ENCODE peak calls at places on chromosomes 2 and 18, in four cellular contexts. Q is mesendoderm; L is CD4-positive, alpha-beta memory T cell; M is heart left ventricle. P is an unnamed sample. For H3K4me1, the result is how much of the 10 kb centered on the place peaks cover.

GRCh38 chr2:45990131-45990530 is 307.1 kb upstream of the EPAS1 start:
- DNase-seq in Q (no peak), M (no peak), L (no peak), P (no peak)

GRCh38 chr2:230335864-230336506 is 9.0 kb downstream of the SP140L start:
- DNase-seq in M (no peak), Q (no peak), L (no peak), P (no peak)

GRCh38 chr18:9380571-9381390 is 46.2 kb downstream of the TWSG1 start:
- DNase-seq in M (no peak), L (no peak), Q (no peak), P (no peak)

GRCh38 chr18:24372279-24372678 is 25.3 kb downstream of the OSBPL1A start:
- DNase-seq in L (no peak), Q (no peak), M (no peak), P (no peak)

GRCh38 chr2:96802281-96802595 is 13.8 kb upstream of the CNNM3 start:
- DNase-seq in M (no peak), Q (no peak), L (peak), P (no peak)

GRCh38 chr2:172704072-172704936 is 31.3 kb upstream of the RAPGEF4 start:
- DNase-seq in M (no peak), L (no peak), Q (peak), P (no peak)

GRCh38 chr18:13614701-13615288 is 111.6 kb downstream of the FAM210A start:
- DNase-seq in Q (no peak), L (no peak), M (no peak), P (no peak)

GRCh38 chr2:235577404-235578330 is 83.8 kb downstream of the AGAP1 start:
- DNase-seq in M (no peak), Q (no peak), L (no peak), P (no peak)

GRCh38 chr2:230797515-230798495 is 66.9 kb upstream of the ITM2C start:
- DNase-seq in L (no peak), Q (no peak), M (no peak), P (no peak)

GRCh38 chr2:169464508-169465386 is 14.5 kb upstream of the BBS5 start:
- DNase-seq in M (no peak), L (no peak), Q (no peak), P (no peak)

GRCh38 chr18:48292787-48293409 is 116.3 kb downstream of the ZBTB7C start:
- DNase-seq in M (no peak), L (no peak), Q (no peak), P (no peak)

GRCh38 chr2:201887851-201888451 is 81.6 kb downstream of the CDK15 start:
- DNase-seq in L (no peak), Q (no peak), M (no peak), P (no peak)

GRCh38 chr18:73340135-73340934 is 472.5 kb upstream of the NETO1 start:
- DNase-seq in Q (no peak), M (no peak), L (no peak), P (peak)

GRCh38 chr2:236644067-236644466 is 74.4 kb downstream of the ACKR3 start:
- DNase-seq in L (no peak), M (no peak), Q (no peak), P (no peak)

GRCh38 chr2:217988840-217989204 is 14.0 kb downstream of the TNS1 start:
- DNase-seq in L (no peak), M (peak), Q (peak), P (peak)

GRCh38 chr2:10765914-10766313 is 44.5 kb downstream of the ATP6V1C2 start:
- DNase-seq in L (no peak), Q (no peak), M (no peak), P (no peak)

GRCh38 chr2:221517362-221518121 is 54.6 kb downstream of the EPHA4 start:
- DNase-seq in L (peak), Q (peak), M (peak), P (peak)

GRCh38 chr2:112588611-112589045 is 4.2 kb downstream of the CHCHD5 start:
- DNase-seq in L (no peak), M (no peak), Q (no peak), P (no peak)

GRCh38 chr2:42116195-42117181 is 52.7 kb upstream of the EML4 start:
- DNase-seq in Q (no peak), L (no peak), M (no peak), P (no peak)

GRCh38 chr2:237904806-237905599 is 45.6 kb downstream of the RAMP1 start:
- DNase-seq in L (no peak), Q (no peak), M (no peak), P (peak)

GRCh38 chr2:73297151-73297559 is 3.8 kb upstream of the EGR4 start:
- DNase-seq in Q (no peak), M (no peak), L (no peak), P (no peak)

GRCh38 chr2:137420744-137421143 is 543.5 kb upstream of the HNMT start:
- DNase-seq in Q (peak), M (no peak), L (no peak), P (no peak)

GRCh38 chr2:160680974-160681373 is 187.4 kb upstream of the RBMS1 start:
- DNase-seq in M (no peak), Q (no peak), L (no peak), P (no peak)

GRCh38 chr2:142008135-142008744 is 122.6 kb downstream of the LRP1B start:
- DNase-seq in L (no peak), Q (no peak), M (no peak), P (no peak)

GRCh38 chr18:46712406-46712805 is 44.4 kb downstream of the ST8SIA5 start:
- DNase-seq in M (no peak), Q (no peak), L (no peak), P (no peak)

GRCh38 chr2:9089831-9090230 is 86.3 kb upstream of the MBOAT2 start:
- DNase-seq in L (no peak), M (no peak), Q (no peak), P (no peak)

GRCh38 chr2:30267576-30267975 is 36.2 kb downstream of the LBH start:
- DNase-seq in Q (no peak), M (no peak), L (peak), P (no peak)

GRCh38 chr2:176112375-176113302 is 3.9 kb upstream of the HOXD10 start:
- DNase-seq in Q (no peak), M (no peak), L (no peak), P (no peak)

GRCh38 chr18:62611395-62612241 is 88.8 kb downstream of the ZCCHC2 start:
- DNase-seq in L (no peak), M (peak), Q (no peak), P (no peak)
- H3K4me3 ChIP-seq in L (no peak), M (peak), Q (no peak), P (no peak)

GRCh38 chr2:240730506-240731326 is 39.0 kb downstream of the AQP12A start:
- DNase-seq in Q (peak), M (no peak), L (no peak), P (no peak)
- H3K4me1 ChIP-seq in Q (under half), M (under half), L (under half), P (under half)

GRCh38 chr18:35478520-35479435 is 19.0 kb downstream of the INO80C start:
- DNase-seq in L (no peak), M (no peak), Q (no peak), P (peak)

GRCh38 chr18:35474884-35475283 is 22.9 kb downstream of the INO80C start:
- DNase-seq in L (no peak), Q (no peak), M (no peak), P (no peak)

GRCh38 chr18:35477497-35477896 is 20.3 kb downstream of the INO80C start:
- DNase-seq in M (no peak), Q (no peak), L (no peak), P (no peak)

GRCh38 chr18:35479911-35480586 is 17.7 kb downstream of the INO80C start:
- DNase-seq in Q (no peak), M (no peak), L (no peak), P (no peak)

GRCh38 chr18:35477974-35478373 is 19.8 kb downstream of the INO80C start:
- DNase-seq in M (no peak), L (no peak), Q (no peak), P (no peak)
- H3K4me3 ChIP-seq in M (no peak), L (no peak), Q (no peak), P (no peak)

GRCh38 chr2:43467889-43468288 is 127.9 kb downstream of the THADA start:
- DNase-seq in L (no peak), Q (no peak), M (no peak), P (no peak)
- H3K4me1 ChIP-seq in L (under half), Q (under half), M (under half), P (under half)

DNA sequence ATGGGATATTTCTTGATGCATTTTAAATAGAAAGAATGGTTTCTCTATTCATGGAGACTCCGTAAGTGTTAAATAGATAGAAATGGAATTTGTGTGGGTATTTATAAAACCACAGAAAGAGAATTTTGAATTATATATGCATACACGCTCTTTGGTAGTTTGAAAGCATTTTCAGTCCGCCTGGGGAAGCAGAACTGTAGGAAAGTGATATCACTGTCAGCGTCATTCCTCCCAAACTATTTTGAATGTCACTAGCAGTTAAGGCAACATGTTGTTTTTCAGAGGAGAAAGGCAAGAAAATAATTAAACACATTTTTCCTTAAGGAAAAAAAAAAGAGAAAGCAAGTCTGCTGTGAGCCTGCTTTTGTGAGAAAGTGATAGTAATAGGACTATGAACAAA is 8.7 kb upstream of the ERMN start:
- DNase-seq in M (no peak), Q (no peak), L (no peak), P (no peak)
- H3K4me3 ChIP-seq in M (no peak), Q (no peak), L (no peak), P (no peak)

GRCh38 chr2:207258191-207258991 is 92.6 kb upstream of the KLF7 start:
- DNase-seq in Q (peak), M (no peak), L (no peak), P (no peak)

GRCh38 chr2:207260947-207261346 is 95.2 kb upstream of the KLF7 start:
- DNase-seq in L (no peak), M (no peak), Q (no peak), P (no peak)

GRCh38 chr2:207256476-207257207 is 90.9 kb upstream of the KLF7 start:
- DNase-seq in M (no peak), L (no peak), Q (peak), P (no peak)

GRCh38 chr2:207257291-207258190 is 91.8 kb upstream of the KLF7 start:
- DNase-seq in Q (no peak), L (no peak), M (no peak), P (no peak)

GRCh38 chr2:207260021-207260420 is 94.3 kb upstream of the KLF7 start:
- DNase-seq in M (no peak), Q (no peak), L (no peak), P (no peak)
- H3K4me1 ChIP-seq in M (under half), Q (under half), L (under half), P (under half)

GRCh38 chr2:233418052-233418760 is 63.9 kb downstream of the DGKD start:
- DNase-seq in L (no peak), Q (no peak), M (no peak), P (peak)

GRCh38 chr2:233422050-233422639 is 67.9 kb downstream of the DGKD start:
- DNase-seq in Q (no peak), M (no peak), L (peak), P (peak)

GRCh38 chr2:233418761-233419625 is 64.7 kb downstream of the DGKD start:
- DNase-seq in M (peak), L (peak), Q (no peak), P (peak)

GRCh38 chr2:233421091-233421816 is 67.0 kb downstream of the DGKD start:
- DNase-seq in L (no peak), Q (no peak), M (no peak), P (no peak)

DNA sequence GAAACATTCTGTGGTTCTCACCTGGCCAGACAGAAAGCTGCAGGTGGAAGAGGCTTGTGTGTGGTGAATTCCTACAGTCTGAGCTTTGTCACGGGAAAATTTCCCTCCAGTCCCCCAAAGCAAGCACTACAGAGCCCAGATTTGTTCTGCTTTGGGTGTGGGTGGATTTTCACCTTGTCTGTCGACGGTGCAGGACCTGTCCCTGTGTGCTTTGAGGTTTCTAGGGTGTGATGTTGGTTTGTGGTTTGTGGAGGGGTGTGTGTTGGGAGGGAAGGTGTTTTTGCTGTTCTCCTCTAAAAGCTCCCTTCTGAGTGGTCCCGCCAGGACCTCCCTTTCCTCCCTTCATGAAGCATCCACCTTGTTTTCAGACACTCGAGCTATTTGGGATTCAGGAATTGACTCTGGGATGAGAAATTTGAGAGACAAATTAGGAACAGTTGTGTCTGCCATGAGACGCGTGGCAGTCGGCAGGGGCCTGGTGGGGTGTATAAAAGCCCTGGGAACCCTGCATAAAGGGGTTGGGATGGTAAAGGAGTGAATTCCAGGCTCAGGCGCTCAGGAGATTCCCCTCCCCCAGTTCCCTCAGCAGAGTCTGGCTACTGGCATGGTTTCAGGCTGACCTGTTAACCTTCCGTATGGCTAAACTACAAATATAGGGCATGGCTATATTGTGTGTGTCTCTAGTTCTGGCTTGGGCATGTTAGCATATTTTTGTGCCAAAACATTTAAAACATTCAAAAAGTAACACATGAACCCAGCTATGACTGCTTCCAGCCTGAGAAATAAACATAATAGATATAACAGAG is 65.5 kb downstream of the DGKD start:
- DNase-seq in M (no peak), L (peak), Q (peak), P (no peak)
- H3K4me3 ChIP-seq in M (peak), L (peak), Q (no peak), P (no peak)

GRCh38 chr2:219001100-219001576 is 7.9 kb upstream of the CRYBA2 start:
- DNase-seq in M (no peak), L (no peak), Q (peak), P (no peak)
- H3K4me1 ChIP-seq in M (under half), L (under half), Q (under half), P (under half)

DNA sequence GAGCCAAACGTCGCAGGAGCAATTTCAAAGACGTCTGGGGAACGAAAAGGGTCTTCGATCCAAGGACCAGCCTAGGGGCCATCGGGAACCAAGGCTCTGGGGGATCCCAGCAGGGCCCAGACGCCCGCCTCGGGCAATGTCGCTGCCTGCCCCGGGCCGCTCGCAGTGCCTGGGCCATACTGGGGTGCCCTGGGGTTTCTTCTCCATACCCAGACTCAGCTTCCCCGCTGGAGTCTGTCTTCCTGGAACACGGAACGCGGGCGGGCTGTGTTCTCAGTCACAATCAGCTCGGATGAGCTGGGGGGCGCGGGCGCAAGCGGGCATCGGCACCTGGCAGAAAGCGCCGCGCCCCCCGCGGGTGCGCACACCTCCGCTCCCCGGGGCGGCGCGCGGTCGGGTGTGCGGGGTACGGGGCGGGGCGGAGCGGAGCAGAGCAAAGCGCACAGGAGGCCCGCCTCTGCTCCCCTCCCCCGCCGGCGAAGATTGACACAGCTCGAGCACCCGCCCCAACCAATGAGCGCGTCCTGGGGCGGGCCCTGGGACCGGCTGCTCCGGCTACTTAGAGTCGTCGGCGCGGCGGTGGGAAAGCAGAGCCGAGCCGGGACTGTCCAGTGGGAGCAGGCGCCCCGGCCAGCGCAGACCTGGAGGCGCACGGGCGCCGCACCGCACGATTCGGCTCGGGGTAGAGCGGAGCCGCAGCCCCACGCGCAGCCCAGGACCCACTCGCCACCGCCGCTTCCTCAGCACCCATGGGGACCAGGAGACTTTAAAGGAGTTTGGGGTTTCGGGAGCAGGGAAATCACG is at the start of gene LRATD1:
- DNase-seq in L (no peak), Q (peak), M (peak), P (peak)
- H3K4me3 ChIP-seq in L (no peak), Q (peak), M (peak), P (no peak)

DNA sequence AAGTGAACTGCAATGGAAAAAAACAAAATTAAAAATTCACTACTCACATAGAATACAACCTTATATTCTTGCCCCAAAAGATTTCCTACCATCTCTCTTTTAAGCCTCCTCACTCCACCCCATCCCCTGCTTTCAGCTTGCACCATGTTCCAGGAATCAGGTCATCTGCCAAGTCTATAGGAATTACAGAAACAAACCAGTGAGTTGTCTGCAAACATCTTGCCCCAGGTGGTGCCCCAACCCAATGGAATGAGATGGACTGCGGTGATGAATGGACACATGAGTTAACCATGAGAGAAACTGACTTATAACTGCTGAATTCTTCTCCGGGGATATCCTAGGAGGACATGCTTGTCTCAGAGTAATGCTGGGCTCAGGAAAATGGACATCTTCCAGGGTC is 350.1 kb downstream of the RND3 start:
- DNase-seq in L (no peak), M (no peak), Q (no peak), P (no peak)
- H3K4me1 ChIP-seq in L (under half), M (under half), Q (under half), P (under half)